ENCODE peak calls at places on chromosomes 2 and 18, in seven cellular contexts. One of them, this sample, is unnamed.

GRCh38 chr2:193885419-193885818 is 1690.7 kb upstream of the TMEFF2 start:
- DNase-seq in naive thymus-derived CD8-positive, alpha-beta T cell: no peak
- DNase-seq in PC-3: peak; percentile 4
- DNase-seq in NCI-H1436: no peak
- DNase-seq in cardiac fibroblast: no peak
- DNase-seq in activated CD4-positive, alpha-beta T cell treated with anti-CD3 and anti-CD28 coated beads, Interleukin-2, amount 50 U/mL, for 4 hours: no peak
- DNase-seq in activated CD8-positive, alpha-beta T cell treated with anti-CD3 and anti-CD28 coated beads for 36 hours: no peak
- DNase-seq in this sample: no peak

GRCh38 chr2:200199576-200200263 is 106.8 kb upstream of the SPATS2L start:
- DNase-seq in naive thymus-derived CD8-positive, alpha-beta T cell: no peak
- DNase-seq in activated CD4-positive, alpha-beta T cell treated with anti-CD3 and anti-CD28 coated beads, Interleukin-2, amount 50 U/mL, for 4 hours: no peak
- DNase-seq in NCI-H1436: peak; percentile 83
- DNase-seq in PC-3: peak; percentile 9
- DNase-seq in activated CD8-positive, alpha-beta T cell treated with anti-CD3 and anti-CD28 coated beads for 36 hours: peak; percentile 19
- DNase-seq in cardiac fibroblast: no peak
- DNase-seq in this sample: no peak

GRCh38 chr18:59012815-59013677 is 126.6 kb upstream of the SEC11C start:
- DNase-seq in NCI-H1436: no peak
- DNase-seq in naive thymus-derived CD8-positive, alpha-beta T cell: no peak
- DNase-seq in PC-3: no peak
- DNase-seq in activated CD4-positive, alpha-beta T cell treated with anti-CD3 and anti-CD28 coated beads, Interleukin-2, amount 50 U/mL, for 4 hours: no peak
- DNase-seq in cardiac fibroblast: no peak
- DNase-seq in activated CD8-positive, alpha-beta T cell treated with anti-CD3 and anti-CD28 coated beads for 36 hours: no peak
- DNase-seq in this sample: no peak

GRCh38 chr2:105143467-105144127 is 97.9 kb upstream of the GPR45 start:
- DNase-seq in cardiac fibroblast: no peak
- DNase-seq in PC-3: no peak
- DNase-seq in activated CD8-positive, alpha-beta T cell treated with anti-CD3 and anti-CD28 coated beads for 36 hours: peak; percentile 56
- DNase-seq in naive thymus-derived CD8-positive, alpha-beta T cell: peak; percentile 8
- DNase-seq in NCI-H1436: peak; percentile 25
- DNase-seq in activated CD4-positive, alpha-beta T cell treated with anti-CD3 and anti-CD28 coated beads, Interleukin-2, amount 50 U/mL, for 4 hours: peak; percentile 4
- DNase-seq in this sample: peak; percentile 35

GRCh38 chr2:217653240-217653639 is 349.6 kb downstream of the TNS1 start:
- DNase-seq in cardiac fibroblast: peak; percentile 82
- DNase-seq in naive thymus-derived CD8-positive, alpha-beta T cell: no peak
- DNase-seq in activated CD8-positive, alpha-beta T cell treated with anti-CD3 and anti-CD28 coated beads for 36 hours: no peak
- DNase-seq in activated CD4-positive, alpha-beta T cell treated with anti-CD3 and anti-CD28 coated beads, Interleukin-2, amount 50 U/mL, for 4 hours: no peak
- DNase-seq in PC-3: peak; percentile 96
- DNase-seq in NCI-H1436: no peak
- DNase-seq in this sample: peak; percentile 50

GRCh38 chr18:37701967-37702366 is 136.4 kb upstream of the CELF4 start:
- DNase-seq in NCI-H1436: no peak
- DNase-seq in activated CD8-positive, alpha-beta T cell treated with anti-CD3 and anti-CD28 coated beads for 36 hours: no peak
- DNase-seq in naive thymus-derived CD8-positive, alpha-beta T cell: no peak
- DNase-seq in PC-3: no peak
- DNase-seq in activated CD4-positive, alpha-beta T cell treated with anti-CD3 and anti-CD28 coated beads, Interleukin-2, amount 50 U/mL, for 4 hours: no peak
- DNase-seq in cardiac fibroblast: no peak
- DNase-seq in this sample: no peak

GRCh38 chr18:69365658-69366057 is 35.0 kb upstream of the DOK6 start:
- DNase-seq in cardiac fibroblast: no peak
- DNase-seq in NCI-H1436: no peak
- DNase-seq in activated CD8-positive, alpha-beta T cell treated with anti-CD3 and anti-CD28 coated beads for 36 hours: no peak
- DNase-seq in activated CD4-positive, alpha-beta T cell treated with anti-CD3 and anti-CD28 coated beads, Interleukin-2, amount 50 U/mL, for 4 hours: no peak
- DNase-seq in naive thymus-derived CD8-positive, alpha-beta T cell: no peak
- DNase-seq in PC-3: no peak
- DNase-seq in this sample: no peak

GRCh38 chr18:32019251-32019943 is 772 bp downstream of the RNF125 start:
- DNase-seq in activated CD8-positive, alpha-beta T cell treated with anti-CD3 and anti-CD28 coated beads for 36 hours: peak; percentile 69
- DNase-seq in NCI-H1436: no peak
- DNase-seq in PC-3: peak; percentile 9
- DNase-seq in activated CD4-positive, alpha-beta T cell treated with anti-CD3 and anti-CD28 coated beads, Interleukin-2, amount 50 U/mL, for 4 hours: peak; percentile 37
- DNase-seq in cardiac fibroblast: peak; percentile 29
- DNase-seq in naive thymus-derived CD8-positive, alpha-beta T cell: peak; percentile 89
- DNase-seq in this sample: peak; percentile 60

GRCh38 chr2:69571189-69571588 is 72.3 kb downstream of the AAK1 start:
- DNase-seq in activated CD4-positive, alpha-beta T cell treated with anti-CD3 and anti-CD28 coated beads, Interleukin-2, amount 50 U/mL, for 4 hours: no peak
- DNase-seq in naive thymus-derived CD8-positive, alpha-beta T cell: no peak
- DNase-seq in PC-3: no peak
- DNase-seq in activated CD8-positive, alpha-beta T cell treated with anti-CD3 and anti-CD28 coated beads for 36 hours: no peak
- DNase-seq in NCI-H1436: no peak
- DNase-seq in cardiac fibroblast: no peak
- DNase-seq in this sample: no peak

GRCh38 chr2:119010336-119010735 is 68.3 kb downstream of the MARCO start:
- DNase-seq in cardiac fibroblast: no peak
- DNase-seq in activated CD8-positive, alpha-beta T cell treated with anti-CD3 and anti-CD28 coated beads for 36 hours: no peak
- DNase-seq in PC-3: no peak
- DNase-seq in NCI-H1436: no peak
- DNase-seq in activated CD4-positive, alpha-beta T cell treated with anti-CD3 and anti-CD28 coated beads, Interleukin-2, amount 50 U/mL, for 4 hours: no peak
- DNase-seq in naive thymus-derived CD8-positive, alpha-beta T cell: no peak
- DNase-seq in this sample: no peak

GRCh38 chr2:158153270-158154015 is 51.8 kb downstream of the UPP2 start:
- DNase-seq in naive thymus-derived CD8-positive, alpha-beta T cell: no peak
- DNase-seq in cardiac fibroblast: no peak
- DNase-seq in PC-3: no peak
- DNase-seq in activated CD8-positive, alpha-beta T cell treated with anti-CD3 and anti-CD28 coated beads for 36 hours: no peak
- DNase-seq in activated CD4-positive, alpha-beta T cell treated with anti-CD3 and anti-CD28 coated beads, Interleukin-2, amount 50 U/mL, for 4 hours: no peak
- DNase-seq in NCI-H1436: no peak
- DNase-seq in this sample: no peak

GRCh38 chr2:217228732-217229131 is 368.9 kb upstream of the TNP1 start:
- DNase-seq in NCI-H1436: no peak
- DNase-seq in activated CD4-positive, alpha-beta T cell treated with anti-CD3 and anti-CD28 coated beads, Interleukin-2, amount 50 U/mL, for 4 hours: no peak
- DNase-seq in cardiac fibroblast: no peak
- DNase-seq in activated CD8-positive, alpha-beta T cell treated with anti-CD3 and anti-CD28 coated beads for 36 hours: no peak
- DNase-seq in naive thymus-derived CD8-positive, alpha-beta T cell: no peak
- DNase-seq in PC-3: peak; percentile 38
- DNase-seq in this sample: no peak

GRCh38 chr2:62808554-62808953 is 103.0 kb downstream of the EHBP1 start:
- DNase-seq in cardiac fibroblast: no peak
- DNase-seq in PC-3: no peak
- DNase-seq in activated CD8-positive, alpha-beta T cell treated with anti-CD3 and anti-CD28 coated beads for 36 hours: no peak
- DNase-seq in naive thymus-derived CD8-positive, alpha-beta T cell: no peak
- DNase-seq in activated CD4-positive, alpha-beta T cell treated with anti-CD3 and anti-CD28 coated beads, Interleukin-2, amount 50 U/mL, for 4 hours: no peak
- DNase-seq in NCI-H1436: no peak
- DNase-seq in this sample: no peak

GRCh38 chr2:25103287-25103871 is 61.5 kb downstream of the EFR3B start:
- DNase-seq in cardiac fibroblast: peak; percentile 86
- DNase-seq in NCI-H1436: no peak
- DNase-seq in naive thymus-derived CD8-positive, alpha-beta T cell: no peak
- DNase-seq in PC-3: peak; percentile 94
- DNase-seq in activated CD8-positive, alpha-beta T cell treated with anti-CD3 and anti-CD28 coated beads for 36 hours: no peak
- DNase-seq in activated CD4-positive, alpha-beta T cell treated with anti-CD3 and anti-CD28 coated beads, Interleukin-2, amount 50 U/mL, for 4 hours: no peak
- DNase-seq in this sample: peak; percentile 57

GRCh38 chr2:109466674-109467575 is 146.8 kb downstream of the SEPTIN10 start:
- DNase-seq in naive thymus-derived CD8-positive, alpha-beta T cell: no peak
- DNase-seq in NCI-H1436: no peak
- DNase-seq in cardiac fibroblast: peak; percentile 79
- DNase-seq in activated CD8-positive, alpha-beta T cell treated with anti-CD3 and anti-CD28 coated beads for 36 hours: no peak
- DNase-seq in activated CD4-positive, alpha-beta T cell treated with anti-CD3 and anti-CD28 coated beads, Interleukin-2, amount 50 U/mL, for 4 hours: no peak
- DNase-seq in PC-3: peak; percentile 52
- DNase-seq in this sample: peak; percentile 76

GRCh38 chr2:19955544-19956422 is 34.1 kb downstream of the WDR35 start:
- DNase-seq in activated CD4-positive, alpha-beta T cell treated with anti-CD3 and anti-CD28 coated beads, Interleukin-2, amount 50 U/mL, for 4 hours: peak; percentile 21
- DNase-seq in naive thymus-derived CD8-positive, alpha-beta T cell: peak; percentile 57
- DNase-seq in NCI-H1436: peak; percentile 47
- DNase-seq in activated CD8-positive, alpha-beta T cell treated with anti-CD3 and anti-CD28 coated beads for 36 hours: peak; percentile 54
- DNase-seq in cardiac fibroblast: peak; percentile 85
- DNase-seq in PC-3: peak; percentile 80
- DNase-seq in this sample: peak; percentile 70

GRCh38 chr2:143056548-143056947 is 72.7 kb upstream of the ARHGAP15 start:
- DNase-seq in cardiac fibroblast: no peak
- DNase-seq in naive thymus-derived CD8-positive, alpha-beta T cell: no peak
- DNase-seq in NCI-H1436: no peak
- DNase-seq in activated CD8-positive, alpha-beta T cell treated with anti-CD3 and anti-CD28 coated beads for 36 hours: no peak
- DNase-seq in PC-3: no peak
- DNase-seq in activated CD4-positive, alpha-beta T cell treated with anti-CD3 and anti-CD28 coated beads, Interleukin-2, amount 50 U/mL, for 4 hours: no peak
- DNase-seq in this sample: no peak

GRCh38 chr2:28407976-28408690 is 15.5 kb downstream of the FOSL2 start:
- DNase-seq in cardiac fibroblast: no peak
- DNase-seq in naive thymus-derived CD8-positive, alpha-beta T cell: no peak
- DNase-seq in activated CD4-positive, alpha-beta T cell treated with anti-CD3 and anti-CD28 coated beads, Interleukin-2, amount 50 U/mL, for 4 hours: no peak
- DNase-seq in NCI-H1436: no peak
- DNase-seq in activated CD8-positive, alpha-beta T cell treated with anti-CD3 and anti-CD28 coated beads for 36 hours: no peak
- DNase-seq in PC-3: no peak
- DNase-seq in this sample: no peak

GRCh38 chr2:168097431-168097830 is 150.0 kb downstream of the STK39 start:
- DNase-seq in naive thymus-derived CD8-positive, alpha-beta T cell: no peak
- DNase-seq in PC-3: no peak
- DNase-seq in NCI-H1436: no peak
- DNase-seq in cardiac fibroblast: no peak
- DNase-seq in activated CD4-positive, alpha-beta T cell treated with anti-CD3 and anti-CD28 coated beads, Interleukin-2, amount 50 U/mL, for 4 hours: no peak
- DNase-seq in activated CD8-positive, alpha-beta T cell treated with anti-CD3 and anti-CD28 coated beads for 36 hours: no peak
- DNase-seq in this sample: no peak

GRCh38 chr2:144083211-144083610 is 436.7 kb downstream of the ZEB2 start:
- DNase-seq in naive thymus-derived CD8-positive, alpha-beta T cell: no peak
- DNase-seq in activated CD4-positive, alpha-beta T cell treated with anti-CD3 and anti-CD28 coated beads, Interleukin-2, amount 50 U/mL, for 4 hours: no peak
- DNase-seq in PC-3: peak; percentile 87
- DNase-seq in cardiac fibroblast: peak; percentile 89
- DNase-seq in activated CD8-positive, alpha-beta T cell treated with anti-CD3 and anti-CD28 coated beads for 36 hours: no peak
- DNase-seq in NCI-H1436: no peak
- DNase-seq in this sample: no peak

GRCh38 chr2:61924895-61925663 is 19.6 kb downstream of the COMMD1 start:
- DNase-seq in activated CD4-positive, alpha-beta T cell treated with anti-CD3 and anti-CD28 coated beads, Interleukin-2, amount 50 U/mL, for 4 hours: no peak
- DNase-seq in activated CD8-positive, alpha-beta T cell treated with anti-CD3 and anti-CD28 coated beads for 36 hours: no peak
- DNase-seq in NCI-H1436: no peak
- DNase-seq in PC-3: no peak
- DNase-seq in cardiac fibroblast: no peak
- DNase-seq in naive thymus-derived CD8-positive, alpha-beta T cell: no peak
- DNase-seq in this sample: no peak

GRCh38 chr2:230696670-230697069 is 16.0 kb upstream of the CAB39 start:
- DNase-seq in activated CD8-positive, alpha-beta T cell treated with anti-CD3 and anti-CD28 coated beads for 36 hours: no peak
- DNase-seq in PC-3: peak; percentile 52
- DNase-seq in cardiac fibroblast: no peak
- DNase-seq in NCI-H1436: no peak
- DNase-seq in naive thymus-derived CD8-positive, alpha-beta T cell: no peak
- DNase-seq in activated CD4-positive, alpha-beta T cell treated with anti-CD3 and anti-CD28 coated beads, Interleukin-2, amount 50 U/mL, for 4 hours: no peak
- DNase-seq in this sample: no peak

GRCh38 chr18:69774831-69775230 is 172.8 kb downstream of the CD226 start:
- DNase-seq in PC-3: no peak
- DNase-seq in activated CD4-positive, alpha-beta T cell treated with anti-CD3 and anti-CD28 coated beads, Interleukin-2, amount 50 U/mL, for 4 hours: no peak
- DNase-seq in cardiac fibroblast: peak; percentile 20
- DNase-seq in naive thymus-derived CD8-positive, alpha-beta T cell: no peak
- DNase-seq in activated CD8-positive, alpha-beta T cell treated with anti-CD3 and anti-CD28 coated beads for 36 hours: no peak
- DNase-seq in NCI-H1436: no peak
- DNase-seq in this sample: no peak

GRCh38 chr2:45000921-45001628 is 8.2 kb downstream of the SIX2 start:
- DNase-seq in activated CD8-positive, alpha-beta T cell treated with anti-CD3 and anti-CD28 coated beads for 36 hours: no peak
- DNase-seq in PC-3: no peak
- DNase-seq in activated CD4-positive, alpha-beta T cell treated with anti-CD3 and anti-CD28 coated beads, Interleukin-2, amount 50 U/mL, for 4 hours: no peak
- DNase-seq in NCI-H1436: no peak
- DNase-seq in naive thymus-derived CD8-positive, alpha-beta T cell: no peak
- DNase-seq in cardiac fibroblast: peak; percentile 25
- DNase-seq in this sample: no peak

GRCh38 chr2:190105554-190105953 is 43.0 kb upstream of the MSTN start:
- DNase-seq in NCI-H1436: no peak
- DNase-seq in cardiac fibroblast: no peak
- DNase-seq in naive thymus-derived CD8-positive, alpha-beta T cell: no peak
- DNase-seq in PC-3: peak; percentile 28
- DNase-seq in activated CD8-positive, alpha-beta T cell treated with anti-CD3 and anti-CD28 coated beads for 36 hours: no peak
- DNase-seq in activated CD4-positive, alpha-beta T cell treated with anti-CD3 and anti-CD28 coated beads, Interleukin-2, amount 50 U/mL, for 4 hours: no peak
- DNase-seq in this sample: no peak

GRCh38 chr18:12659904-12660605 is 2.1 kb upstream of the SPIRE1 start:
- DNase-seq in naive thymus-derived CD8-positive, alpha-beta T cell: peak; percentile 51
- DNase-seq in cardiac fibroblast: peak; percentile 82
- DNase-seq in NCI-H1436: peak; percentile 42
- DNase-seq in PC-3: peak; percentile 85
- DNase-seq in activated CD8-positive, alpha-beta T cell treated with anti-CD3 and anti-CD28 coated beads for 36 hours: peak; percentile 66
- DNase-seq in activated CD4-positive, alpha-beta T cell treated with anti-CD3 and anti-CD28 coated beads, Interleukin-2, amount 50 U/mL, for 4 hours: peak; percentile 7
- DNase-seq in this sample: peak; percentile 68

This sample was measured in globus pallidus.